ENCODE peak calls at places on chromosomes 2 and 18, in eight cellular contexts. F is mucosa of descending colon, H is BJ, J is OCI-LY7, V is cardiac fibroblast, E is transverse colon, O is K562, S is endodermal cell. C is an unnamed sample.

GRCh38 chr2:69798466-69798908 is 31.0 kb upstream of the GMCL1 start:
- DNase-seq in J (no peak), O (no peak), F (no peak), S (no peak), E (peak), V (peak), H (no peak), C (peak)

GRCh38 chr2:119085613-119086012 is 72.9 kb downstream of the C1QL2 start:
- DNase-seq in J (no peak), V (no peak), S (no peak), H (no peak), F (no peak), O (peak), E (no peak), C (no peak)

GRCh38 chr18:49075697-49076096 is 124.9 kb upstream of the SMAD7 start:
- DNase-seq in S (no peak), E (no peak), J (no peak), O (no peak), H (no peak), F (no peak), V (no peak), C (no peak)

GRCh38 chr18:48832961-48833700 is 117.6 kb downstream of the SMAD7 start:
- DNase-seq in O (no peak), V (peak), J (no peak), H (no peak), E (peak), S (peak), F (peak), C (peak)

GRCh38 chr2:231563378-231563961 is 29.2 kb upstream of the TEX44 start:
- DNase-seq in J (peak), V (peak), F (peak), E (peak), H (no peak), O (peak), S (peak), C (peak)

GRCh38 chr2:40034801-40035200 is 255.7 kb upstream of the THUMPD2 start:
- DNase-seq in F (no peak), V (no peak), S (no peak), O (no peak), J (no peak), H (no peak), E (no peak), C (no peak)

GRCh38 chr2:105114551-105114950 is 76.7 kb downstream of the MRPS9 start:
- DNase-seq in E (no peak), H (no peak), V (peak), S (peak), F (no peak), J (peak), O (peak), C (peak)

GRCh38 chr2:96701636-96702035 is 38.2 kb downstream of the LMAN2L start:
- DNase-seq in O (no peak), J (no peak), E (no peak), V (no peak), S (no peak), H (no peak), F (no peak), C (no peak)

GRCh38 chr2:670637-671036 is 6.6 kb downstream of the TMEM18 start:
- DNase-seq in H (no peak), J (no peak), F (no peak), S (no peak), O (no peak), V (no peak), E (no peak), C (no peak)

GRCh38 chr2:227252831-227253230 is 72.2 kb upstream of the MFF start:
- DNase-seq in H (no peak), E (no peak), S (no peak), J (no peak), V (no peak), F (no peak), O (no peak), C (no peak)

GRCh38 chr2:54669677-54670484 is 53.6 kb upstream of the EML6 start:
- DNase-seq in H (peak), E (peak), J (no peak), O (no peak), F (no peak), S (no peak), V (peak), C (no peak)

GRCh38 chr2:207734264-207734635 is 22.8 kb downstream of the CCNYL1 start:
- DNase-seq in H (no peak), F (no peak), E (no peak), O (peak), J (peak), S (no peak), V (peak), C (peak)

GRCh38 chr2:204505946-204506345 is 39.3 kb upstream of the PARD3B start:
- DNase-seq in H (peak), E (no peak), J (no peak), F (no peak), O (no peak), V (peak), S (no peak), C (peak)

GRCh38 chr2:27932396-27932795 is 41.9 kb downstream of the BABAM2 start:
- DNase-seq in J (no peak), V (peak), F (no peak), E (no peak), O (no peak), H (no peak), S (no peak), C (no peak)

GRCh38 chr2:140177081-140177480 is 1396.9 kb upstream of the NXPH2 start:
- DNase-seq in F (no peak), V (no peak), E (no peak), J (no peak), O (no peak), H (no peak), S (no peak), C (no peak)

GRCh38 chr2:74007120-74007519 is 22.4 kb downstream of the TET3 start:
- DNase-seq in E (no peak), S (no peak), V (peak), F (no peak), J (no peak), H (no peak), O (no peak), C (no peak)

GRCh38 chr2:165634855-165635254 is 159.2 kb downstream of the GALNT3 start:
- DNase-seq in H (no peak), O (no peak), S (peak), V (peak), F (peak), J (no peak), E (peak), C (peak)

DNA sequence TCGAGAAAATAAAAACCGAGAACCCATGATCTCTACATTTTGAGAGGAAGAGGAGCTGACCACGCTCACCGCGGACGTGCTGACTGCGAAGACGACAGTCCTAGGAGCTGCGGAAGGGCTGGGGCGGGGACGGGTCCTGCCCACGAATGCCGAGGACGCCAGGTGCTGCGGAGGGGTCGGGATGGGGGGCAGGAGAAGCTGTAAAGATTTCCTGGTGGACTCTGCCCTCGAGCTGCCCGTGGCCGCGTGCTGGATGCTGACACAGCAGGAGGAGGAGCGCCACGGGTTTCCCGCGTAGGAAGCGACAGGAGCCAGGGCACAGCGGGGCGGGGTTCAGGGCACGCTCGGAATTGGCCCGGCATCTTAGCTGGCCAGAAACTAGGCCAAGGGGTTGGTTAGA is 22.2 kb downstream of the ZSCAN30 start:
- DNase-seq in H (no peak), J (no peak), O (no peak), E (peak), V (no peak), F (peak), S (no peak), C (no peak)
- H3K4me3 ChIP-seq in H (peak), J (no peak), O (no peak), E (peak), V (peak), F (peak), S (no peak), C (peak)

DNA sequence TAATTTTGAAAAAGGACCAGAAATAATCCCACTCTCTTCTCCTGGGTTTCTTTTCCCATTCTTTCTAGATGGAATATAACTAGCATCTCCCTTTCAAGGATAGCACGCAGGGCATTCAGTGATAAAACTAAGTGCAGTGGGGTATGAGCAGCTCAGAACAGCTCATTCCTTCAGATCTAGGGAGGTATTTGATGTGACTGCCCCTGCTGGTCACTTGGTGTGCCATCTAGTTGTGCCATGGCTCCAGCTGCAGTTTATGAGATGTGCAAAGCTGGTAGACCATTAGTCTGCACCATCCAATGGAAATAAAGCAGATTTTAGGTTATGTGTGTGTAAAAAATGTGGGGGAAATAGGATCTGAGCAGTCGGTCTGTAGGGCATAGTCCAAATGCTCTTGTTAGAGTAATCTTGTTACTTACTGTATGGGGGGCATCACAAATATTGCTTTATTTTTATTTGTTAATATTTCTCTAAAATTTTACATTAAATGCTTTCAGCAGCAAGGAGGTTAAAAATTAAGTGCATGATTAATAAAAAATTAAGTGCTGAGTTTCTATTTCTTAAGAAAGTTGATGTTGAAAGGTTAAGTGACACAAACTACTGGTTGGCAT is 38.9 kb downstream of the CTAGE1 start:
- DNase-seq in F (peak), E (peak), S (peak), O (peak), J (peak), H (no peak), V (peak), C (no peak)
- TF ChIP-seq CTCF in F (no peak), E (peak), S (peak), O (peak), J (peak), H (peak), V (peak), C (peak)

GRCh38 chr2:1858733-1859132 is 114.4 kb upstream of the PXDN start:
- DNase-seq in F (no peak), S (no peak), V (no peak), J (no peak), E (no peak), O (no peak), H (no peak), C (no peak)

GRCh38 chr2:1856481-1856880 is 112.2 kb upstream of the PXDN start:
- DNase-seq in H (no peak), V (no peak), O (no peak), E (no peak), F (no peak), J (no peak), S (no peak), C (no peak)

GRCh38 chr2:1854747-1855146 is 110.4 kb upstream of the PXDN start:
- DNase-seq in F (no peak), V (peak), O (peak), S (peak), E (no peak), J (no peak), H (no peak), C (peak)

GRCh38 chr2:1856922-1857321 is 112.6 kb upstream of the PXDN start:
- DNase-seq in H (no peak), J (no peak), F (no peak), V (no peak), S (no peak), O (peak), E (no peak), C (no peak)

DNA sequence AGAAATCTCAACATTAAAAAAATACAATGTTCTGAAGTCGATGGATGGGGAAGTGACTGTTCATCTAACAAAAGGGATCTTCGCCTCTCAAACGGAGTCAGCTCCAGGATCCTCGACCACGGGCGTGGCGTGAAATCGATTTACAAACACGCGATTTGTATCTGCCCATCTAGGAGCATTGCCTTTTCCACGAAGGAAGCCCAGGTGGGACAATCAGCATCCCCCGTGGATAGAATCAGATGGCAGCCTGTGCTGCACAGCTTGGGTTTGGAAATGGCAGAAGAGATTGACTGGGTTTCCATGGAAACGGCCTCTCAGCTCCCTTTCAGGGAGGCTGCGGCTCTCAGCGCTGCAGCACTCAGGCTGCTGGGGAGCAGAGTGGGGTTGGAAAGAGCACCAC is 110.8 kb upstream of the PXDN start:
- DNase-seq in O (no peak), S (peak), J (no peak), H (no peak), V (no peak), F (no peak), E (no peak), C (peak)
- H3K4me3 ChIP-seq in O (no peak), S (peak), J (no peak), H (no peak), V (no peak), F (no peak), E (no peak), C (peak)

GRCh38 chr2:170091461-170091860 is 86.5 kb upstream of the MYO3B start:
- DNase-seq in F (no peak), S (peak), O (no peak), E (no peak), H (no peak), J (no peak), V (no peak), C (no peak)
- TF ChIP-seq CTCF in F (no peak), S (no peak), O (no peak), E (no peak), H (no peak), J (no peak), V (no peak), C (no peak)

GRCh38 chr18:21740724-21741510 is at the start of gene MIB1:
- DNase-seq in O (peak), H (peak), V (no peak), E (peak), S (peak), F (peak), J (peak), C (peak)

GRCh38 chr18:21745234-21745633 is 4.6 kb downstream of the MIB1 start:
- DNase-seq in O (no peak), H (no peak), J (no peak), V (no peak), F (no peak), E (no peak), S (no peak), C (no peak)

GRCh38 chr18:21741511-21742322 is 1.1 kb downstream of the MIB1 start:
- DNase-seq in O (peak), V (peak), H (no peak), S (peak), E (peak), F (no peak), J (peak), C (no peak)

GRCh38 chr18:21742323-21742687 is 1.7 kb downstream of the MIB1 start:
- DNase-seq in J (peak), H (no peak), V (no peak), O (peak), F (no peak), E (no peak), S (no peak), C (no peak)

DNA sequence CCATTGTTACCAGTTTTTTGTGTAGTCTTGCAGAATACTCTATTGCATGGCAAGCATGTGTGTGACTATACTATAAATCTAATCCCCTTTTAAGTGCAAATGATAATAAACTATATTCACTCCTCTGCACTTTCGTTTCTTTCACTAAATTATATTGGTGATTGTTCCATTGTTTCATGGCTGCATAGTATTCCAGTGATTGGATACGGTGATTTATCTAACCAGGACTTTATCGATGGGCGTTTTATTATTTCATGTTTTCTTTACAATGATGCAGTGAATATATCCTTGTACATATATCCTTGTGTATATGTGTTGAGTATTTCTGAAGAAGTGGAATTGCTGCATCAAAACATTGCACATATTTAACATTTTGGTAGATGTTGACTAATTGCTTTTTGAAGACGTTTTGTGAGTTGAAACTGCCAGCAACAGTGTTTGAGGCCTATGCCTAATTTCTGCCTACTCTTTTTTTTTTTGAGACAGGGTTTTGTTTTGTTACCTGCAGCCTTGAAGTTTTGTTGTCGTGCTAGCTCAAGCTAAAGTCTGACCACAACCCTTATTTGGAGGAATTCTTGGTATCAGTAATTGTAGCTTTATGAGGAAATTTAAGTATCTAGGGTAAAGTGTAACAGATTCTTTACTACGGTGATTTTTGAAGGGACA is 2.7 kb downstream of the MIB1 start:
- DNase-seq in H (no peak), E (no peak), S (no peak), O (no peak), F (no peak), V (no peak), J (no peak), C (no peak)
- H3K4me3 ChIP-seq in H (no peak), E (no peak), S (peak), O (peak), F (no peak), V (no peak), J (peak), C (no peak)